ENCODE peak calls at places on chromosomes 12 and 14, in nine cellular contexts. W is AG04450; K is effector memory CD4-positive, alpha-beta T cell; B is dorsolateral prefrontal cortex; I is cardiac fibroblast; L is germinal center; V is mammary epithelial cell; H is lower leg skin; A is substantia nigra. P is an unnamed sample.

GRCh38 chr12:12715128-12715458 is 2.1 kb upstream of the CDKN1B start:
- DNase-seq in W (no peak), K (no peak), B (no peak), I (no peak), L (no peak), V (no peak), H (no peak), A (no peak), P (no peak)

GRCh38 chr12:27244680-27245005 is 557 bp downstream of the STK38L start:
- DNase-seq in W (no peak), K (no peak), B (no peak), I (peak; percentile 50), L (no peak), V (peak; percentile 54), H (no peak), A (no peak), P (peak; percentile 62)

GRCh38 chr14:71474866-71475265 is 457.4 kb upstream of the RGS6 start:
- DNase-seq in W (no peak), K (no peak), B (no peak), I (no peak), L (no peak), V (no peak), H (no peak), A (no peak), P (no peak)

GRCh38 chr12:45216297-45216982 is 545 bp downstream of the ANO6 start:
- DNase-seq in W (no peak), K (peak; percentile 33), B (no peak), I (peak; percentile 56), L (peak; percentile 65), V (peak; percentile 56), H (peak; percentile 91), A (peak; percentile 46), P (peak; percentile 57)

GRCh38 chr12:94731733-94732360 is 81.5 kb upstream of the TMCC3 start:
- DNase-seq in W (no peak), K (no peak), B (no peak), I (no peak), L (no peak), V (no peak), H (no peak), A (no peak), P (peak; percentile 18)

GRCh38 chr14:36856095-36856878 is 194.6 kb downstream of the PAX9 start:
- DNase-seq in W (no peak), K (no peak), B (no peak), I (no peak), L (no peak), V (no peak), H (no peak), A (no peak), P (peak; percentile 79)

GRCh38 chr14:104098272-104099095 is 13.0 kb downstream of the ASPG start:
- DNase-seq in W (no peak), K (no peak), B (no peak), I (no peak), L (no peak), V (no peak), H (no peak), A (no peak), P (no peak)

GRCh38 chr12:26153421-26154154 is 28.8 kb upstream of the BHLHE41 start:
- DNase-seq in W (peak; percentile 90), K (no peak), B (no peak), I (peak; percentile 91), L (no peak), V (peak; percentile 89), H (no peak), A (no peak), P (peak; percentile 99)

P was measured in PC-3.